ENCODE peak calls at places on chromosome 20, in seven cellular contexts. One of them, this sample, is unnamed.

GRCh38 chr20:14580426-14581074 is 243.1 kb upstream of the FLRT3 start:
- DNase-seq in B cell: no peak
- DNase-seq in AG09319: no peak
- DNase-seq in fibroblast of lung: no peak
- DNase-seq in cardiac muscle cell: no peak
- DNase-seq in K562: no peak
- DNase-seq in NB4: no peak
- DNase-seq in this sample: no peak

GRCh38 chr20:59822291-59823029 is 111.0 kb downstream of the SYCP2 start:
- DNase-seq in B cell: no peak
- DNase-seq in AG09319: no peak
- DNase-seq in fibroblast of lung: no peak
- DNase-seq in cardiac muscle cell: no peak
- DNase-seq in K562: no peak
- DNase-seq in NB4: no peak
- DNase-seq in this sample: no peak

GRCh38 chr20:37640600-37641561 is 52.9 kb upstream of the CTNNBL1 start:
- DNase-seq in B cell: no peak
- DNase-seq in AG09319: no peak
- DNase-seq in fibroblast of lung: no peak
- DNase-seq in cardiac muscle cell: no peak
- DNase-seq in K562: no peak
- DNase-seq in NB4: no peak
- DNase-seq in this sample: no peak

GRCh38 chr20:44709380-44709779 is 5.8 kb upstream of the CCN5 start:
- DNase-seq in B cell: no peak
- DNase-seq in AG09319: no peak
- DNase-seq in fibroblast of lung: no peak
- DNase-seq in cardiac muscle cell: no peak
- DNase-seq in K562: no peak
- DNase-seq in NB4: no peak
- DNase-seq in this sample: no peak

GRCh38 chr20:1190847-1191246 is 6.1 kb upstream of the TMEM74B start:
- DNase-seq in B cell: no peak
- DNase-seq in AG09319: no peak
- DNase-seq in fibroblast of lung: no peak
- DNase-seq in cardiac muscle cell: no peak
- DNase-seq in K562: peak
- DNase-seq in NB4: no peak
- DNase-seq in this sample: no peak

GRCh38 chr20:32463642-32464400 is 105.7 kb downstream of the ASXL1 start:
- DNase-seq in B cell: peak
- DNase-seq in AG09319: no peak
- DNase-seq in fibroblast of lung: no peak
- DNase-seq in cardiac muscle cell: peak
- DNase-seq in K562: no peak
- DNase-seq in NB4: no peak
- DNase-seq in this sample: peak

GRCh38 chr20:25046181-25046641 is 11.7 kb downstream of the ACSS1 start:
- DNase-seq in B cell: no peak
- DNase-seq in AG09319: no peak
- DNase-seq in fibroblast of lung: no peak
- DNase-seq in cardiac muscle cell: no peak
- DNase-seq in K562: no peak
- DNase-seq in NB4: no peak
- DNase-seq in this sample: peak

GRCh38 chr20:7667194-7667593 is 273.1 kb downstream of the HAO1 start:
- DNase-seq in B cell: no peak
- DNase-seq in AG09319: no peak
- DNase-seq in fibroblast of lung: peak
- DNase-seq in cardiac muscle cell: no peak
- DNase-seq in K562: no peak
- DNase-seq in NB4: no peak
- DNase-seq in this sample: no peak

GRCh38 chr20:48995599-48995998 is 50.5 kb upstream of the CSE1L start:
- DNase-seq in B cell: no peak
- DNase-seq in AG09319: no peak
- DNase-seq in fibroblast of lung: no peak
- DNase-seq in cardiac muscle cell: peak
- DNase-seq in K562: no peak
- DNase-seq in NB4: no peak
- DNase-seq in this sample: no peak

GRCh38 chr20:25468126-25469075 is 60.9 kb downstream of the GINS1 start:
- DNase-seq in B cell: peak
- DNase-seq in AG09319: no peak
- DNase-seq in fibroblast of lung: no peak
- DNase-seq in cardiac muscle cell: no peak
- DNase-seq in K562: no peak
- DNase-seq in NB4: no peak
- DNase-seq in this sample: no peak

GRCh38 chr20:62404112-62404665 is 2.9 kb downstream of the CABLES2 start:
- DNase-seq in B cell: no peak
- DNase-seq in AG09319: no peak
- DNase-seq in fibroblast of lung: no peak
- DNase-seq in cardiac muscle cell: no peak
- DNase-seq in K562: no peak
- DNase-seq in NB4: no peak
- DNase-seq in this sample: no peak

GRCh38 chr20:37729909-37730308 is 36.1 kb downstream of the CTNNBL1 start:
- DNase-seq in B cell: no peak
- DNase-seq in AG09319: no peak
- DNase-seq in fibroblast of lung: peak
- DNase-seq in cardiac muscle cell: no peak
- DNase-seq in K562: no peak
- DNase-seq in NB4: no peak
- DNase-seq in this sample: no peak

GRCh38 chr20:14883324-14883723 is 545.9 kb upstream of the FLRT3 start:
- DNase-seq in B cell: no peak
- DNase-seq in AG09319: no peak
- DNase-seq in fibroblast of lung: no peak
- DNase-seq in cardiac muscle cell: no peak
- DNase-seq in K562: no peak
- DNase-seq in NB4: no peak
- DNase-seq in this sample: no peak

GRCh38 chr20:48661575-48662473 is 166.0 kb downstream of the PREX1 start:
- DNase-seq in B cell: no peak
- DNase-seq in AG09319: no peak
- DNase-seq in fibroblast of lung: peak
- DNase-seq in cardiac muscle cell: no peak
- DNase-seq in K562: no peak
- DNase-seq in NB4: no peak
- DNase-seq in this sample: no peak

GRCh38 chr20:30281584-30282197 is 975.8 kb upstream of the DEFB115 start:
- DNase-seq in B cell: no peak
- DNase-seq in AG09319: no peak
- DNase-seq in fibroblast of lung: no peak
- DNase-seq in cardiac muscle cell: no peak
- DNase-seq in K562: no peak
- DNase-seq in NB4: no peak
- DNase-seq in this sample: no peak

GRCh38 chr20:38272961-38273360 is 12.4 kb upstream of the KIAA1755 start:
- DNase-seq in B cell: no peak
- DNase-seq in AG09319: no peak
- DNase-seq in fibroblast of lung: peak
- DNase-seq in cardiac muscle cell: no peak
- DNase-seq in K562: no peak
- DNase-seq in NB4: no peak
- DNase-seq in this sample: no peak

GRCh38 chr20:4136078-4136966 is 121.0 kb upstream of the RNF24 start:
- DNase-seq in B cell: no peak
- DNase-seq in AG09319: no peak
- DNase-seq in fibroblast of lung: no peak
- DNase-seq in cardiac muscle cell: no peak
- DNase-seq in K562: no peak
- DNase-seq in NB4: no peak
- DNase-seq in this sample: no peak

GRCh38 chr20:38770546-38770945 is 22.3 kb downstream of the ACTR5 start:
- DNase-seq in B cell: no peak
- DNase-seq in AG09319: no peak
- DNase-seq in fibroblast of lung: no peak
- DNase-seq in cardiac muscle cell: no peak
- DNase-seq in K562: no peak
- DNase-seq in NB4: no peak
- DNase-seq in this sample: no peak

GRCh38 chr20:5397418-5397817 is 80.7 kb upstream of the PROKR2 start:
- DNase-seq in B cell: no peak
- DNase-seq in AG09319: no peak
- DNase-seq in fibroblast of lung: peak
- DNase-seq in cardiac muscle cell: no peak
- DNase-seq in K562: no peak
- DNase-seq in NB4: no peak
- DNase-seq in this sample: no peak

GRCh38 chr20:5401277-5401676 is 84.5 kb upstream of the PROKR2 start:
- DNase-seq in B cell: no peak
- DNase-seq in AG09319: no peak
- DNase-seq in fibroblast of lung: no peak
- DNase-seq in cardiac muscle cell: no peak
- DNase-seq in K562: no peak
- DNase-seq in NB4: no peak
- DNase-seq in this sample: no peak

GRCh38 chr20:5400164-5400762 is 83.5 kb upstream of the PROKR2 start:
- DNase-seq in B cell: no peak
- DNase-seq in AG09319: no peak
- DNase-seq in fibroblast of lung: peak
- DNase-seq in cardiac muscle cell: peak
- DNase-seq in K562: peak
- DNase-seq in NB4: peak
- DNase-seq in this sample: no peak

DNA sequence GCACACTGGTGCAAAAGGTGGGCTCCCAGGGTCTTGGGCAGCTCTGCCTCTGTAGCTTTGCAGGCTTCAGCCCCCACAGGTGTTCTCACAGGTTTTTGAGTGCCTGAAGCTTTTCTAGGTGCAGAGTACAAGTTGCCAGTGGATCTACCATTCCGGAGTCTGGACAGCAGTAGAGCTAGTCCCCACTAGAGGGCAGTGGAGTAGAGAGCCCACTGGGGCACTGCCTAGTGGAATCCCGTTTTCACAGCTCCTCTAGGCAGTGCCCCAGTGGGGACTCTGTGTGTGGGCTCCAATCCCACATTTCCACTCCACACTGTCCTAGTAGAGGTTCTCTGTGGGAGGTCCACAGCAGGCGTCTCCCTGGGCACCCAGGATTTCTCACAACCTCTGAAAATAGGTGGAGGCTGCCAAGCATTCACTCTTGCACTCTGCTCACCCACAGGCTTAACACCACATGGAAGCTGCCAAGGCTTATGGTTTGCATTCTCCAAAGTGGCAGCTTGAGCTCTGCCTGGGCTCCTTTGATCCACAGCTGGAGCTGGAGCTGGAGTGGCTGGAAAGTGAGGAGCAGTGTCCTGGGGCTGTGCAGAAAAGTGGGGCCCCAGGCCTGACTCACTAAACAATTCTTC is 86.3 kb upstream of the PROKR2 start:
- DNase-seq in B cell: no peak
- DNase-seq in AG09319: no peak
- DNase-seq in fibroblast of lung: no peak
- DNase-seq in cardiac muscle cell: peak
- DNase-seq in K562: peak
- DNase-seq in NB4: peak
- DNase-seq in this sample: no peak
- TF ChIP-seq CTCF in B cell: no peak
- TF ChIP-seq CTCF in AG09319: peak
- TF ChIP-seq CTCF in fibroblast of lung: no peak
- TF ChIP-seq CTCF in cardiac muscle cell: peak
- TF ChIP-seq CTCF in K562: peak
- TF ChIP-seq CTCF in NB4: peak
- TF ChIP-seq CTCF in this sample: peak

GRCh38 chr20:47365023-47365764 is 8.7 kb upstream of the ZMYND8 start:
- DNase-seq in B cell: no peak
- DNase-seq in AG09319: no peak
- DNase-seq in fibroblast of lung: no peak
- DNase-seq in cardiac muscle cell: no peak
- DNase-seq in K562: peak
- DNase-seq in NB4: no peak
- DNase-seq in this sample: no peak
- TF ChIP-seq CTCF in B cell: no peak
- TF ChIP-seq CTCF in AG09319: no peak
- TF ChIP-seq CTCF in fibroblast of lung: no peak
- TF ChIP-seq CTCF in cardiac muscle cell: no peak
- TF ChIP-seq CTCF in K562: no peak
- TF ChIP-seq CTCF in NB4: no peak
- TF ChIP-seq CTCF in this sample: no peak

GRCh38 chr20:56983813-56984212 is 282.6 kb downstream of the BMP7 start:
- DNase-seq in B cell: no peak
- DNase-seq in AG09319: no peak
- DNase-seq in fibroblast of lung: no peak
- DNase-seq in cardiac muscle cell: no peak
- DNase-seq in K562: no peak
- DNase-seq in NB4: no peak
- DNase-seq in this sample: no peak
- TF ChIP-seq CTCF in B cell: no peak
- TF ChIP-seq CTCF in AG09319: no peak
- TF ChIP-seq CTCF in fibroblast of lung: no peak
- TF ChIP-seq CTCF in cardiac muscle cell: no peak
- TF ChIP-seq CTCF in K562: no peak
- TF ChIP-seq CTCF in NB4: no peak
- TF ChIP-seq CTCF in this sample: no peak

GRCh38 chr20:23399568-23400241 is 21.6 kb downstream of the NAPB start:
- DNase-seq in B cell: no peak
- DNase-seq in AG09319: no peak
- DNase-seq in fibroblast of lung: peak
- DNase-seq in cardiac muscle cell: peak
- DNase-seq in K562: no peak
- DNase-seq in NB4: peak
- DNase-seq in this sample: no peak
- TF ChIP-seq CTCF in B cell: no peak
- TF ChIP-seq CTCF in AG09319: no peak
- TF ChIP-seq CTCF in fibroblast of lung: no peak
- TF ChIP-seq CTCF in cardiac muscle cell: no peak
- TF ChIP-seq CTCF in K562: no peak
- TF ChIP-seq CTCF in NB4: no peak
- TF ChIP-seq CTCF in this sample: peak

GRCh38 chr20:17441745-17442144 is 89.4 kb downstream of the BFSP1 start:
- DNase-seq in B cell: no peak
- DNase-seq in AG09319: no peak
- DNase-seq in fibroblast of lung: no peak
- DNase-seq in cardiac muscle cell: no peak
- DNase-seq in K562: no peak
- DNase-seq in NB4: no peak
- DNase-seq in this sample: no peak
- TF ChIP-seq CTCF in B cell: no peak
- TF ChIP-seq CTCF in AG09319: no peak
- TF ChIP-seq CTCF in fibroblast of lung: no peak
- TF ChIP-seq CTCF in cardiac muscle cell: no peak
- TF ChIP-seq CTCF in K562: no peak
- TF ChIP-seq CTCF in NB4: no peak
- TF ChIP-seq CTCF in this sample: no peak